ENCODE peak calls at places on chromosome 21, in nine cellular contexts. Q is fibroblast of lung, V is K562, A is HCT116, R is mesendoderm, I is GM23248, Y is OCI-LY7, O is PC-9, X is A549. H is an unnamed sample.

GRCh38 chr21:36207577-36208320 is 51.1 kb downstream of the DOP1B start:
- DNase-seq in Q (no peak), V (no peak), A (no peak), R (peak; percentile 32), I (peak; percentile 40), Y (no peak), O (peak; percentile 35), X (no peak), H (peak; percentile 87)

GRCh38 chr21:42097274-42097673 is 26.2 kb downstream of the UMODL1 start:
- DNase-seq in Q (no peak), V (no peak), A (no peak), R (no peak), I (peak; percentile 42), Y (no peak), O (no peak), X (no peak), H (no peak)

GRCh38 chr21:37365657-37366487 is 701 bp upstream of the DYRK1A start:
- DNase-seq in Q (peak; percentile 52), V (peak; percentile 81), A (no peak), R (peak; percentile 87), I (peak; percentile 82), Y (peak; percentile 74), O (peak; percentile 70), X (peak; percentile 19), H (peak; percentile 34)

GRCh38 chr21:19547951-19548635 is 1144.5 kb upstream of the TMPRSS15 start:
- DNase-seq in Q (no peak), V (no peak), A (no peak), R (no peak), I (no peak), Y (no peak), O (no peak), X (no peak), H (no peak)

GRCh38 chr21:41215856-41216408 is 48.0 kb downstream of the BACE2 start:
- DNase-seq in Q (no peak), V (no peak), A (no peak), R (no peak), I (no peak), Y (no peak), O (no peak), X (no peak), H (no peak)

GRCh38 chr21:46424062-46424591 is 34.6 kb upstream of the DIP2A start:
- DNase-seq in Q (no peak), V (no peak), A (no peak), R (peak; percentile 18), I (no peak), Y (no peak), O (no peak), X (no peak), H (no peak)

GRCh38 chr21:41960386-41960785 is 6.6 kb upstream of the C2CD2 start:
- DNase-seq in Q (no peak), V (no peak), A (no peak), R (no peak), I (no peak), Y (no peak), O (no peak), X (no peak), H (no peak)

GRCh38 chr21:36080386-36080785 is 10.6 kb downstream of the CBR1 start:
- DNase-seq in Q (no peak), V (no peak), A (no peak), R (no peak), I (no peak), Y (no peak), O (no peak), X (no peak), H (no peak)

GRCh38 chr21:42125571-42126544 is 54.7 kb downstream of the UMODL1 start:
- DNase-seq in Q (peak; percentile 60), V (peak; percentile 41), A (no peak), R (peak; percentile 52), I (peak; percentile 54), Y (peak; percentile 64), O (no peak), X (no peak), H (peak; percentile 54)

GRCh38 chr21:29174607-29175013 is 44.2 kb downstream of the MAP3K7CL start:
- DNase-seq in Q (peak; percentile 67), V (no peak), A (no peak), R (no peak), I (peak; percentile 67), Y (no peak), O (no peak), X (no peak), H (no peak)

GRCh38 chr21:26920055-26920454 is 46.8 kb downstream of the ADAMTS5 start:
- DNase-seq in Q (peak; percentile 53), V (no peak), A (no peak), R (no peak), I (peak; percentile 67), Y (no peak), O (no peak), X (no peak), H (no peak)

GRCh38 chr21:31558839-31559367 is 100.6 kb upstream of the SOD1 start:
- DNase-seq in Q (peak; percentile 90), V (no peak), A (peak; percentile 80), R (peak; percentile 99), I (peak; percentile 98), Y (peak; percentile 97), O (peak; percentile 93), X (peak; percentile 89), H (peak; percentile 87)

GRCh38 chr21:29376556-29376955 is 77.8 kb downstream of the BACH1 start:
- DNase-seq in Q (peak; percentile 29), V (peak; percentile 73), A (peak; percentile 39), R (peak; percentile 89), I (peak; percentile 46), Y (peak; percentile 69), O (peak; percentile 5), X (peak; percentile 8), H (no peak)

GRCh38 chr21:38852708-38853107 is 47.0 kb downstream of the ETS2 start:
- DNase-seq in Q (no peak), V (no peak), A (no peak), R (no peak), I (no peak), Y (no peak), O (no peak), X (no peak), H (no peak)

GRCh38 chr21:38852278-38852677 is 46.5 kb downstream of the ETS2 start:
- DNase-seq in Q (no peak), V (peak; percentile 55), A (no peak), R (no peak), I (no peak), Y (no peak), O (no peak), X (no peak), H (peak; percentile 23)

GRCh38 chr21:38849776-38850175 is 44.0 kb downstream of the ETS2 start:
- DNase-seq in Q (no peak), V (no peak), A (no peak), R (no peak), I (no peak), Y (no peak), O (no peak), X (no peak), H (no peak)

GRCh38 chr21:38848187-38848609 is 42.5 kb downstream of the ETS2 start:
- DNase-seq in Q (peak; percentile 47), V (peak; percentile 73), A (no peak), R (no peak), I (peak; percentile 9), Y (no peak), O (no peak), X (no peak), H (no peak)

DNA sequence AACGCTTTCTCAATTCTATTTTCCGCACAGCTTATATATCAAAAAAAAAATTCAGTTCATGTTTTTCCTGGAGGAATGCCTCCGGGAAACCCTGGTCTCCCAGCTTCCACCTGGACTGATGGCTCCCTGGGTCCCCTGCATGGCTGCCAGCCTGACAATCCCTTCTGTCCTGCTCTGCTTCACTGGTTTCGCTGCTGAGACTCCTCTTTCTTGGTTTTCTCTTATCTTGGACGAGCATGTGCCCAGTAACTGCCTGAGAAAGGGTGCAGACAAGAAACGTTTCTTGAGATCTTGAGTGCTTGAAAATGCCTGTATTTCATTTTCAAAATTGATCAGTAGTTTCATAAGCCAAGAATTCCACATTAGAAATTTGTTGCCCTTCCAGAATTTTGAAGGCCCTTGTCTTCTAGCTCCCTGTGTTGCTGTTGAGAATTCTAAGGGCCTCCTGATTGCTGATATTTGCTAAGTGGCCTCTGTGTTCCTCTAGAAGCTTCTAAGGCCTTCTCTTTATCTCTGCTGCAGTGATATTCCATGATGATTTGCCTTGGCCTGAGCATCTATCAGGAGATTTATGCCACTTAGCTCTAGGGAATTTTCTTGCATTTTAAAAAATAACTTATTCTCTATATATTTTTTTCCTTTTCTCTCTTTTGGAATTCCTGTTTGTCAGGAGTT is 44.7 kb downstream of the ETS2 start:
- DNase-seq in Q (no peak), V (peak; percentile 77), A (no peak), R (no peak), I (no peak), Y (no peak), O (no peak), X (no peak), H (no peak)
- H3K4me2 ChIP-seq in Q (no peak overlapping the region), V (peak overlapping the region; percentile 1), A (no peak overlapping the region), R (no peak overlapping the region), I (no peak overlapping the region), Y (no peak overlapping the region), O (no peak overlapping the region), X (no peak overlapping the region), H (no peak overlapping the region)

GRCh38 chr21:33063907-33064622 is 5.9 kb upstream of the OLIG1 start:
- DNase-seq in Q (no peak), V (no peak), A (no peak), R (peak; percentile 52), I (no peak), Y (no peak), O (no peak), X (no peak), H (no peak)
- H3K4me2 ChIP-seq in Q (no peak overlapping the region), V (no peak overlapping the region), A (no peak overlapping the region), R (no peak overlapping the region), I (no peak overlapping the region), Y (no peak overlapping the region), O (no peak overlapping the region), X (no peak overlapping the region), H (no peak overlapping the region)

GRCh38 chr21:15050588-15051377 is 14.0 kb downstream of the NRIP1 start:
- DNase-seq in Q (no peak), V (no peak), A (no peak), R (peak; percentile 50), I (no peak), Y (no peak), O (no peak), X (no peak), H (no peak)
- H3K4me2 ChIP-seq in Q (no peak overlapping the region), V (no peak overlapping the region), A (peak overlapping the region; percentile 75), R (no peak overlapping the region), I (no peak overlapping the region), Y (no peak overlapping the region), O (no peak overlapping the region), X (peak overlapping the region; percentile 88), H (no peak overlapping the region)

GRCh38 chr21:25567472-25567871 is 39.8 kb downstream of the MRPL39 start:
- DNase-seq in Q (no peak), V (no peak), A (no peak), R (peak; percentile 12), I (no peak), Y (no peak), O (no peak), X (no peak), H (no peak)

GRCh38 chr21:25563399-25564116 is 43.7 kb downstream of the MRPL39 start:
- DNase-seq in Q (peak; percentile 53), V (no peak), A (no peak), R (no peak), I (peak; percentile 7), Y (no peak), O (no peak), X (no peak), H (peak; percentile 57)

GRCh38 chr21:25566645-25567044 is 40.6 kb downstream of the MRPL39 start:
- DNase-seq in Q (no peak), V (no peak), A (no peak), R (no peak), I (no peak), Y (no peak), O (no peak), X (no peak), H (no peak)

GRCh38 chr21:25564349-25564948 is 42.8 kb downstream of the MRPL39 start:
- DNase-seq in Q (no peak), V (no peak), A (no peak), R (no peak), I (no peak), Y (no peak), O (no peak), X (no peak), H (no peak)

GRCh38 chr21:25565272-25566199 is 41.7 kb downstream of the MRPL39 start:
- DNase-seq in Q (no peak), V (no peak), A (no peak), R (no peak), I (no peak), Y (no peak), O (no peak), X (no peak), H (no peak)
- H3K4me2 ChIP-seq in Q (peak overlapping the region; percentile 65), V (no peak overlapping the region), A (no peak overlapping the region), R (no peak overlapping the region), I (no peak overlapping the region), Y (no peak overlapping the region), O (no peak overlapping the region), X (no peak overlapping the region), H (peak overlapping the region; percentile 5)

H was measured in astrocyte.